ENCODE peak calls at places on chromosomes 6 and 20, in seven cellular contexts. One of them, this sample, is unnamed.

GRCh38 chr6:7421066-7421465 is 31.5 kb downstream of the RIOK1 start:
- DNase-seq in heart right ventricle: no peak
- DNase-seq in lung: no peak
- DNase-seq in SK-N-MC: no peak
- DNase-seq in heart left ventricle: no peak
- DNase-seq in OCI-LY7: no peak
- DNase-seq in A549: no peak
- DNase-seq in this sample: no peak

GRCh38 chr6:164322533-164322932 is 908.0 kb downstream of the QKI start:
- DNase-seq in lung: no peak
- DNase-seq in A549: no peak
- DNase-seq in heart left ventricle: no peak
- DNase-seq in heart right ventricle: no peak
- DNase-seq in SK-N-MC: no peak
- DNase-seq in OCI-LY7: no peak
- DNase-seq in this sample: no peak

GRCh38 chr20:36549942-36550796 is 8.8 kb downstream of the MYL9 start:
- DNase-seq in OCI-LY7: no peak
- DNase-seq in heart left ventricle: peak; percentile 53
- DNase-seq in SK-N-MC: no peak
- DNase-seq in lung: no peak
- DNase-seq in A549: no peak
- DNase-seq in heart right ventricle: peak; percentile 30
- DNase-seq in this sample: no peak

GRCh38 chr6:166365806-166366205 is 16.9 kb downstream of the MPC1 start:
- DNase-seq in A549: no peak
- DNase-seq in OCI-LY7: no peak
- DNase-seq in SK-N-MC: no peak
- DNase-seq in lung: no peak
- DNase-seq in heart right ventricle: no peak
- DNase-seq in heart left ventricle: no peak
- DNase-seq in this sample: no peak

GRCh38 chr6:115540077-115540869 is 520.4 kb downstream of the FRK start:
- DNase-seq in A549: no peak
- DNase-seq in lung: no peak
- DNase-seq in SK-N-MC: no peak
- DNase-seq in heart left ventricle: no peak
- DNase-seq in heart right ventricle: no peak
- DNase-seq in OCI-LY7: no peak
- DNase-seq in this sample: no peak

GRCh38 chr6:154709621-154710020 is 23.6 kb upstream of the SCAF8 start:
- DNase-seq in lung: no peak
- DNase-seq in heart right ventricle: no peak
- DNase-seq in SK-N-MC: no peak
- DNase-seq in OCI-LY7: no peak
- DNase-seq in heart left ventricle: no peak
- DNase-seq in A549: no peak
- DNase-seq in this sample: no peak

GRCh38 chr6:81575446-81575845 is 177.0 kb downstream of the TENT5A start:
- DNase-seq in A549: no peak
- DNase-seq in heart right ventricle: no peak
- DNase-seq in heart left ventricle: no peak
- DNase-seq in lung: no peak
- DNase-seq in SK-N-MC: no peak
- DNase-seq in OCI-LY7: no peak
- DNase-seq in this sample: no peak

GRCh38 chr6:118787746-118788419 is 106.1 kb upstream of the ASF1A start:
- DNase-seq in A549: no peak
- DNase-seq in lung: no peak
- DNase-seq in SK-N-MC: no peak
- DNase-seq in heart left ventricle: no peak
- DNase-seq in heart right ventricle: peak; percentile 33
- DNase-seq in OCI-LY7: no peak
- DNase-seq in this sample: no peak

GRCh38 chr6:100160913-100161312 is 166.9 kb upstream of the MCHR2 start:
- DNase-seq in A549: no peak
- DNase-seq in heart right ventricle: no peak
- DNase-seq in SK-N-MC: no peak
- DNase-seq in OCI-LY7: no peak
- DNase-seq in lung: no peak
- DNase-seq in heart left ventricle: no peak
- DNase-seq in this sample: no peak

GRCh38 chr6:706819-707381 is 14.0 kb upstream of the EXOC2 start:
- DNase-seq in SK-N-MC: no peak
- DNase-seq in lung: no peak
- DNase-seq in heart right ventricle: no peak
- DNase-seq in heart left ventricle: no peak
- DNase-seq in OCI-LY7: no peak
- DNase-seq in A549: no peak
- DNase-seq in this sample: no peak

GRCh38 chr20:16001286-16001685 is 572.0 kb downstream of the KIF16B start:
- DNase-seq in SK-N-MC: no peak
- DNase-seq in heart left ventricle: no peak
- DNase-seq in heart right ventricle: no peak
- DNase-seq in OCI-LY7: no peak
- DNase-seq in A549: no peak
- DNase-seq in lung: no peak
- DNase-seq in this sample: no peak
- H3K27ac ChIP-seq in SK-N-MC: no peak overlapping the region
- H3K27ac ChIP-seq in heart left ventricle: no peak overlapping the region
- H3K27ac ChIP-seq in heart right ventricle: no peak overlapping the region
- H3K27ac ChIP-seq in OCI-LY7: no peak overlapping the region
- H3K27ac ChIP-seq in A549: no peak overlapping the region
- H3K27ac ChIP-seq in lung: no peak overlapping the region
- H3K27ac ChIP-seq in this sample: no peak overlapping the region

GRCh38 chr6:31576897-31577341 is 1.6 kb downstream of the TNF start:
- DNase-seq in OCI-LY7: no peak
- DNase-seq in heart right ventricle: no peak
- DNase-seq in heart left ventricle: no peak
- DNase-seq in A549: no peak
- DNase-seq in lung: no peak
- DNase-seq in SK-N-MC: no peak
- DNase-seq in this sample: no peak
- H3K27ac ChIP-seq in OCI-LY7: peak overlapping the region; percentile 42
- H3K27ac ChIP-seq in heart right ventricle: no peak overlapping the region
- H3K27ac ChIP-seq in heart left ventricle: no peak overlapping the region
- H3K27ac ChIP-seq in A549: no peak overlapping the region
- H3K27ac ChIP-seq in lung: no peak overlapping the region
- H3K27ac ChIP-seq in SK-N-MC: no peak overlapping the region
- H3K27ac ChIP-seq in this sample: no peak overlapping the region

GRCh38 chr20:40980828-40981310 is 47.8 kb upstream of the TOP1 start:
- DNase-seq in heart left ventricle: no peak
- DNase-seq in SK-N-MC: no peak
- DNase-seq in OCI-LY7: no peak
- DNase-seq in heart right ventricle: no peak
- DNase-seq in lung: no peak
- DNase-seq in A549: no peak
- DNase-seq in this sample: no peak

GRCh38 chr20:40980106-40980827 is 48.4 kb upstream of the TOP1 start:
- DNase-seq in heart left ventricle: no peak
- DNase-seq in heart right ventricle: no peak
- DNase-seq in A549: no peak
- DNase-seq in SK-N-MC: no peak
- DNase-seq in lung: peak; percentile 7
- DNase-seq in OCI-LY7: no peak
- DNase-seq in this sample: no peak

GRCh38 chr20:40978761-40979160 is 49.9 kb upstream of the TOP1 start:
- DNase-seq in SK-N-MC: no peak
- DNase-seq in heart left ventricle: no peak
- DNase-seq in OCI-LY7: no peak
- DNase-seq in A549: no peak
- DNase-seq in heart right ventricle: no peak
- DNase-seq in lung: peak; percentile 0
- DNase-seq in this sample: no peak

GRCh38 chr20:40977218-40977617 is 51.4 kb upstream of the TOP1 start:
- DNase-seq in SK-N-MC: no peak
- DNase-seq in A549: no peak
- DNase-seq in lung: no peak
- DNase-seq in heart left ventricle: no peak
- DNase-seq in heart right ventricle: no peak
- DNase-seq in OCI-LY7: no peak
- DNase-seq in this sample: no peak

GRCh38 chr20:40979247-40979646 is 49.4 kb upstream of the TOP1 start:
- DNase-seq in heart left ventricle: no peak
- DNase-seq in SK-N-MC: no peak
- DNase-seq in OCI-LY7: no peak
- DNase-seq in heart right ventricle: no peak
- DNase-seq in lung: peak; percentile 5
- DNase-seq in A549: no peak
- DNase-seq in this sample: no peak
- H3K27ac ChIP-seq in heart left ventricle: no peak overlapping the region
- H3K27ac ChIP-seq in SK-N-MC: no peak overlapping the region
- H3K27ac ChIP-seq in OCI-LY7: no peak overlapping the region
- H3K27ac ChIP-seq in heart right ventricle: no peak overlapping the region
- H3K27ac ChIP-seq in lung: no peak overlapping the region
- H3K27ac ChIP-seq in A549: no peak overlapping the region
- H3K27ac ChIP-seq in this sample: no peak overlapping the region

GRCh38 chr6:158706369-158706982 is 56.6 kb downstream of the SYTL3 start:
- DNase-seq in OCI-LY7: peak; percentile 20
- DNase-seq in SK-N-MC: no peak
- DNase-seq in heart left ventricle: peak; percentile 78
- DNase-seq in A549: peak; percentile 67
- DNase-seq in heart right ventricle: peak; percentile 36
- DNase-seq in lung: peak; percentile 52
- DNase-seq in this sample: no peak
- H3K27ac ChIP-seq in OCI-LY7: no peak overlapping the region
- H3K27ac ChIP-seq in SK-N-MC: peak overlapping the region; percentile 23
- H3K27ac ChIP-seq in heart left ventricle: peak overlapping the region; percentile 87
- H3K27ac ChIP-seq in A549: peak overlapping the region; percentile 89
- H3K27ac ChIP-seq in heart right ventricle: peak overlapping the region; percentile 82
- H3K27ac ChIP-seq in lung: peak overlapping the region; percentile 65
- H3K27ac ChIP-seq in this sample: no peak overlapping the region

DNA sequence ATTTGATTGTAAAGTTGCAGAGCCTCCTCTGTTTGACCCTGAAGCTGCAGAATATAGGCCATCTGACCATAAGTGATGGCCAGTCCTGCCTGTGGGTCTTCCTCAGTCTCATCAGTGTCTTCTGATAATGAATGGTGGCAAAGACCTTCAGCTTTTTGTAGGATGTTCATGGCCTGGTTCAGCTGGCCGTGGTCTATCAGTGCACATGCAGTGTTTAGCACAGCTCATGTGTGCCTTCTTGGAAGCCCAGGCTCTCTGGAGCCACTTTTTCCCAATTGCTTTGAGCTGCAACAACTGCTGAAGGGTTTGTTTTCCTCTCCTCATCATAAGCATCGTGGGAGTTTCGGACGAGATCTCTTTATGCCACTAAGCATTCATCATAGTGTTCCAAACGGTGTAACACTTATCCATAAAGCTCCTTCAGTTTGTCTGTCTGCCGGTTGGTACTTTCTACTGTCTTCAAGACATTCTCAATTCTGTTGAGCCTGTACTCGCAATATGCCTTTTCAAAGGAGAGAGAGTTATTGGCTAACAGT is 70.1 kb upstream of the TULP4 start:
- DNase-seq in lung: no peak
- DNase-seq in heart left ventricle: no peak
- DNase-seq in SK-N-MC: no peak
- DNase-seq in A549: no peak
- DNase-seq in OCI-LY7: no peak
- DNase-seq in heart right ventricle: no peak
- DNase-seq in this sample: no peak
- H3K27ac ChIP-seq in lung: no peak overlapping the region
- H3K27ac ChIP-seq in heart left ventricle: no peak overlapping the region
- H3K27ac ChIP-seq in SK-N-MC: peak overlapping the region; percentile 30
- H3K27ac ChIP-seq in A549: no peak overlapping the region
- H3K27ac ChIP-seq in OCI-LY7: peak overlapping the region; percentile 77
- H3K27ac ChIP-seq in heart right ventricle: peak overlapping the region; percentile 10
- H3K27ac ChIP-seq in this sample: peak overlapping the region; percentile 47

DNA sequence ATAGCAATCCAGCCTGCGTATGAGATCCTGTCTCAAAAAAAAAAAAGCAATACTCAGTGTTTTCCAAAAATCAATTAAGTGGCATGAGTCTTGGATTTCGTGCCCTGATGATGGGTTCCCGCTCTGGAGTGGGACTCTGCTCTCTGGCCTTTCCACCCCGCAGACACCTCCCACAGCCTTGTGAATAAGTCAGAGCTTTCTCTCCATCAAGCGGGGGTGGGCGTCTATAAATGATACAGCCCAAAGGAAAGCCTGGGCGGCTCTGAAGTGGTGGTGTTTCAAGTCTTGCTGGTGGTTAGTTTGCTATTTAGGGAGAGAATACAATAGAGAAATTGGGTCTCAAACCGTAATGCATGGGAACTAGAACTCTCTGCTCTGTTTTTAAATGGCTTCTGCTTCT is 52.5 kb upstream of the TAGAP start:
- DNase-seq in heart right ventricle: no peak
- DNase-seq in heart left ventricle: no peak
- DNase-seq in lung: no peak
- DNase-seq in A549: no peak
- DNase-seq in SK-N-MC: no peak
- DNase-seq in OCI-LY7: no peak
- DNase-seq in this sample: no peak
- H3K27ac ChIP-seq in heart right ventricle: no peak overlapping the region
- H3K27ac ChIP-seq in heart left ventricle: no peak overlapping the region
- H3K27ac ChIP-seq in lung: no peak overlapping the region
- H3K27ac ChIP-seq in A549: no peak overlapping the region
- H3K27ac ChIP-seq in SK-N-MC: no peak overlapping the region
- H3K27ac ChIP-seq in OCI-LY7: no peak overlapping the region
- H3K27ac ChIP-seq in this sample: no peak overlapping the region